ENCODE peak calls at places on chromosomes 3 and 15, in eight cellular contexts. One of them, this sample, is unnamed.

GRCh38 chr3:72080101-72080500 is 295.2 kb upstream of the PROK2 start:
- DNase-seq in psoas muscle: no peak
- DNase-seq in choroid plexus epithelial cell: no peak
- DNase-seq in transverse colon: no peak
- DNase-seq in ascending aorta: no peak
- DNase-seq in SJSA1: no peak
- DNase-seq in astrocyte: no peak
- DNase-seq in fibroblast of lung: no peak
- DNase-seq in this sample: no peak

GRCh38 chr3:22016197-22016596 is 265.2 kb upstream of the ZNF385D start:
- DNase-seq in ascending aorta: no peak
- DNase-seq in astrocyte: no peak
- DNase-seq in choroid plexus epithelial cell: no peak
- DNase-seq in SJSA1: no peak
- DNase-seq in transverse colon: no peak
- DNase-seq in fibroblast of lung: no peak
- DNase-seq in psoas muscle: no peak
- DNase-seq in this sample: no peak

GRCh38 chr3:16693820-16694219 is 88.6 kb upstream of the DAZL start:
- DNase-seq in transverse colon: no peak
- DNase-seq in SJSA1: no peak
- DNase-seq in choroid plexus epithelial cell: no peak
- DNase-seq in astrocyte: no peak
- DNase-seq in ascending aorta: no peak
- DNase-seq in psoas muscle: no peak
- DNase-seq in fibroblast of lung: no peak
- DNase-seq in this sample: no peak

GRCh38 chr3:4841783-4842440 is 137.3 kb upstream of the BHLHE40 start:
- DNase-seq in ascending aorta: no peak
- DNase-seq in SJSA1: peak; percentile 85
- DNase-seq in transverse colon: no peak
- DNase-seq in psoas muscle: no peak
- DNase-seq in choroid plexus epithelial cell: peak; percentile 51
- DNase-seq in fibroblast of lung: peak; percentile 58
- DNase-seq in astrocyte: peak; percentile 47
- DNase-seq in this sample: peak; percentile 34

GRCh38 chr15:53974813-53975212 is 3.4 kb upstream of the UNC13C start:
- DNase-seq in choroid plexus epithelial cell: no peak
- DNase-seq in ascending aorta: no peak
- DNase-seq in transverse colon: no peak
- DNase-seq in psoas muscle: no peak
- DNase-seq in SJSA1: no peak
- DNase-seq in fibroblast of lung: no peak
- DNase-seq in astrocyte: no peak
- DNase-seq in this sample: no peak

GRCh38 chr3:76502076-76502475 is 537.8 kb upstream of the ROBO2 start:
- DNase-seq in transverse colon: no peak
- DNase-seq in SJSA1: no peak
- DNase-seq in astrocyte: no peak
- DNase-seq in ascending aorta: no peak
- DNase-seq in fibroblast of lung: no peak
- DNase-seq in choroid plexus epithelial cell: no peak
- DNase-seq in psoas muscle: no peak
- DNase-seq in this sample: no peak

GRCh38 chr15:52795464-52796227 is 5.5 kb upstream of the ONECUT1 start:
- DNase-seq in psoas muscle: no peak
- DNase-seq in SJSA1: no peak
- DNase-seq in choroid plexus epithelial cell: no peak
- DNase-seq in ascending aorta: no peak
- DNase-seq in transverse colon: no peak
- DNase-seq in astrocyte: no peak
- DNase-seq in fibroblast of lung: no peak
- DNase-seq in this sample: no peak

GRCh38 chr15:69812881-69813280 is 284.8 kb downstream of the TLE3 start:
- DNase-seq in psoas muscle: no peak
- DNase-seq in ascending aorta: no peak
- DNase-seq in fibroblast of lung: no peak
- DNase-seq in SJSA1: no peak
- DNase-seq in choroid plexus epithelial cell: no peak
- DNase-seq in transverse colon: peak; percentile 14
- DNase-seq in astrocyte: no peak
- DNase-seq in this sample: no peak

GRCh38 chr3:194330160-194330559 is 21.0 kb downstream of the CPN2 start:
- DNase-seq in fibroblast of lung: no peak
- DNase-seq in SJSA1: no peak
- DNase-seq in psoas muscle: no peak
- DNase-seq in choroid plexus epithelial cell: no peak
- DNase-seq in ascending aorta: no peak
- DNase-seq in transverse colon: no peak
- DNase-seq in astrocyte: no peak
- DNase-seq in this sample: no peak

GRCh38 chr3:150247456-150247855 is 160.6 kb upstream of the TSC22D2 start:
- DNase-seq in transverse colon: no peak
- DNase-seq in fibroblast of lung: no peak
- DNase-seq in psoas muscle: no peak
- DNase-seq in SJSA1: no peak
- DNase-seq in astrocyte: no peak
- DNase-seq in ascending aorta: no peak
- DNase-seq in choroid plexus epithelial cell: no peak
- DNase-seq in this sample: no peak

GRCh38 chr3:137259709-137260108 is 301.9 kb downstream of the IL20RB start:
- DNase-seq in ascending aorta: no peak
- DNase-seq in choroid plexus epithelial cell: no peak
- DNase-seq in transverse colon: no peak
- DNase-seq in astrocyte: no peak
- DNase-seq in fibroblast of lung: no peak
- DNase-seq in SJSA1: no peak
- DNase-seq in psoas muscle: no peak
- DNase-seq in this sample: no peak

GRCh38 chr3:155983834-155984474 is 113.5 kb downstream of the GMPS start:
- DNase-seq in fibroblast of lung: peak; percentile 20
- DNase-seq in choroid plexus epithelial cell: peak; percentile 31
- DNase-seq in astrocyte: no peak
- DNase-seq in psoas muscle: no peak
- DNase-seq in ascending aorta: no peak
- DNase-seq in SJSA1: no peak
- DNase-seq in transverse colon: no peak
- DNase-seq in this sample: no peak

GRCh38 chr15:75672646-75673425 is 25.1 kb downstream of the SNX33 start:
- DNase-seq in astrocyte: peak; percentile 80
- DNase-seq in transverse colon: no peak
- DNase-seq in choroid plexus epithelial cell: peak; percentile 85
- DNase-seq in psoas muscle: no peak
- DNase-seq in ascending aorta: peak; percentile 85
- DNase-seq in SJSA1: peak; percentile 82
- DNase-seq in fibroblast of lung: peak; percentile 87
- DNase-seq in this sample: no peak

GRCh38 chr3:48561045-48561736 is 2.4 kb downstream of the UCN2 start:
- DNase-seq in choroid plexus epithelial cell: peak; percentile 81
- DNase-seq in fibroblast of lung: peak; percentile 63
- DNase-seq in SJSA1: peak; percentile 77
- DNase-seq in ascending aorta: peak; percentile 86
- DNase-seq in psoas muscle: peak; percentile 57
- DNase-seq in astrocyte: peak; percentile 39
- DNase-seq in transverse colon: peak; percentile 61
- DNase-seq in this sample: no peak

GRCh38 chr3:6717026-6717943 is 143.6 kb upstream of the GRM7 start:
- DNase-seq in transverse colon: no peak
- DNase-seq in psoas muscle: no peak
- DNase-seq in choroid plexus epithelial cell: no peak
- DNase-seq in fibroblast of lung: no peak
- DNase-seq in astrocyte: no peak
- DNase-seq in SJSA1: no peak
- DNase-seq in ascending aorta: no peak
- DNase-seq in this sample: no peak

DNA sequence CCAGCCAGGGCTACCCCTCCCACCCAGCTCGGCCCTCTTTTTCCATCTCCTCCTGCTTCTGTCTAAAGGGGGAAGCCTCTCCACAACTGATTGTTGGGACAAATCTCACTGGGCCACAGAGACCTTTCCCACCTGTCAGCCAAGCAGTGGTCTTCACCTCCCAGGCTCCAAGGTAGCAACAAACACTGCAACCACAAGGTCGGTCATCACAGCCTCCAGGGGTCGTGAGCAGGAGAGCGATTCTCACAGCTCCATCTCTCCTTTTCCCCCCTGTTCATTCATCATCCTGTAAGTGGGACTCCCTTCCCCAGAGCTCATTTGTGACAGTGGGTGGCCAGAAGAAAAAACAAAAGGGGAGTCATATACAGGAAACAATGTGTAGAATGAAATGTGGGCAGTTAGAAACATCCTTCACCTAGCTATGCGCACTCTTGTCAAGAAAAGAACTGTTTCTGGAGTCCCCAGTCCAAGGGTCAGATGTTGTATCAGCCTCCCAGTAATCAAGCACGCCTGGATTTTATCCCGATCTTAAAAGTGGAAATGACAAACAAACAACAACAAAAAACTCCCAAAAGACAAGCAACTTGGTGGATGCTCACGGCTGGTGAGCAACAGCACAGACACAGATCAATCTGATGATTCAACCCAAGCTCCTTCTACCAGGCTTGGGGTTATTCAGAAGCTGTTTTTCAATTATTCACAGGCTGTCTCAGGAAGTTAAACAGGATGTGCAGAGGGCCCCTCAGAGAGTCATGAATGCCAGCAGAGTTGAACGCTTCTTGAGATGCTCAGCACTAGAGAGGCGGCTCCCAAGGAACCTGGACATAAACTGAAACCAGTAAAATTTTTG is 22.4 kb downstream of the LYZL4 start:
- DNase-seq in SJSA1: no peak
- DNase-seq in fibroblast of lung: no peak
- DNase-seq in psoas muscle: no peak
- DNase-seq in astrocyte: no peak
- DNase-seq in ascending aorta: no peak
- DNase-seq in transverse colon: no peak
- DNase-seq in choroid plexus epithelial cell: peak; percentile 22
- DNase-seq in this sample: no peak
- H3K4me3 ChIP-seq in SJSA1: no peak overlapping the region
- H3K4me3 ChIP-seq in fibroblast of lung: no peak overlapping the region
- H3K4me3 ChIP-seq in psoas muscle: no peak overlapping the region
- H3K4me3 ChIP-seq in astrocyte: no peak overlapping the region
- H3K4me3 ChIP-seq in ascending aorta: no peak overlapping the region
- H3K4me3 ChIP-seq in transverse colon: no peak overlapping the region
- H3K4me3 ChIP-seq in choroid plexus epithelial cell: no peak overlapping the region
- H3K4me3 ChIP-seq in this sample: no peak overlapping the region

DNA sequence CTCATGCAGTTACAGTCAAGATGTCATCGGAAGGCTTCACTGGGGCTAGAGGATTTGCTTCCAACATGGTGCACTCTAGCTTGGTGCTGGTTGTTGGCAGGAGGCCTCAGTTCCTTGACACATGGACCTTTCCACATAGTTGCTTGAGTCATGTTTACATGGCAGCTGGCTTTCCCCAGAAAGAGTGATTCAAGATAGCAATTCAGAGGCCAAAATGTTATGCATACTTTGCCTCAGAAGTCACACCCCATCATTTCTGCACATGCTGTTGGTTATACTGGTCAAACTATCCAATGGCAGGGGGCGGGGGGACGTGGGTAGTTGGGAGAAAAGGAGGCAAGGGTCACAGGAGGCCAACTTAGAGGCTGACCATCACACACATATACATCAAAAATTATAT is 58.7 kb downstream of the FOXB1 start:
- DNase-seq in psoas muscle: no peak
- DNase-seq in transverse colon: no peak
- DNase-seq in SJSA1: no peak
- DNase-seq in ascending aorta: no peak
- DNase-seq in astrocyte: peak; percentile 36
- DNase-seq in fibroblast of lung: peak; percentile 55
- DNase-seq in choroid plexus epithelial cell: peak; percentile 46
- DNase-seq in this sample: peak; percentile 62
- H3K4me3 ChIP-seq in psoas muscle: no peak overlapping the region
- H3K4me3 ChIP-seq in transverse colon: no peak overlapping the region
- H3K4me3 ChIP-seq in SJSA1: no peak overlapping the region
- H3K4me3 ChIP-seq in ascending aorta: no peak overlapping the region
- H3K4me3 ChIP-seq in astrocyte: no peak overlapping the region
- H3K4me3 ChIP-seq in fibroblast of lung: no peak overlapping the region
- H3K4me3 ChIP-seq in choroid plexus epithelial cell: no peak overlapping the region
- H3K4me3 ChIP-seq in this sample: no peak overlapping the region

GRCh38 chr3:11964553-11964952 is 39.6 kb upstream of the SYN2 start:
- DNase-seq in choroid plexus epithelial cell: no peak
- DNase-seq in transverse colon: no peak
- DNase-seq in astrocyte: no peak
- DNase-seq in SJSA1: no peak
- DNase-seq in fibroblast of lung: no peak
- DNase-seq in psoas muscle: no peak
- DNase-seq in ascending aorta: no peak
- DNase-seq in this sample: no peak
- H3K4me3 ChIP-seq in choroid plexus epithelial cell: no peak overlapping the region
- H3K4me3 ChIP-seq in transverse colon: no peak overlapping the region
- H3K4me3 ChIP-seq in astrocyte: no peak overlapping the region
- H3K4me3 ChIP-seq in SJSA1: no peak overlapping the region
- H3K4me3 ChIP-seq in fibroblast of lung: no peak overlapping the region
- H3K4me3 ChIP-seq in psoas muscle: no peak overlapping the region
- H3K4me3 ChIP-seq in ascending aorta: no peak overlapping the region
- H3K4me3 ChIP-seq in this sample: no peak overlapping the region

GRCh38 chr3:57973715-57974477 is 34.3 kb upstream of the FLNB start:
- DNase-seq in choroid plexus epithelial cell: no peak
- DNase-seq in transverse colon: no peak
- DNase-seq in ascending aorta: no peak
- DNase-seq in psoas muscle: no peak
- DNase-seq in fibroblast of lung: no peak
- DNase-seq in SJSA1: no peak
- DNase-seq in astrocyte: no peak
- DNase-seq in this sample: no peak

GRCh38 chr3:57972421-57973111 is 35.7 kb upstream of the FLNB start:
- DNase-seq in psoas muscle: no peak
- DNase-seq in fibroblast of lung: no peak
- DNase-seq in choroid plexus epithelial cell: no peak
- DNase-seq in ascending aorta: no peak
- DNase-seq in astrocyte: no peak
- DNase-seq in transverse colon: peak; percentile 87
- DNase-seq in SJSA1: no peak
- DNase-seq in this sample: peak; percentile 75

GRCh38 chr3:57968499-57968898 is 39.7 kb upstream of the FLNB start:
- DNase-seq in SJSA1: no peak
- DNase-seq in transverse colon: no peak
- DNase-seq in astrocyte: no peak
- DNase-seq in fibroblast of lung: no peak
- DNase-seq in ascending aorta: no peak
- DNase-seq in psoas muscle: no peak
- DNase-seq in choroid plexus epithelial cell: no peak
- DNase-seq in this sample: no peak

GRCh38 chr3:57974796-57975388 is 33.3 kb upstream of the FLNB start:
- DNase-seq in choroid plexus epithelial cell: peak; percentile 78
- DNase-seq in transverse colon: no peak
- DNase-seq in fibroblast of lung: peak; percentile 99
- DNase-seq in SJSA1: peak; percentile 91
- DNase-seq in psoas muscle: no peak
- DNase-seq in ascending aorta: no peak
- DNase-seq in astrocyte: peak; percentile 98
- DNase-seq in this sample: peak; percentile 91

DNA sequence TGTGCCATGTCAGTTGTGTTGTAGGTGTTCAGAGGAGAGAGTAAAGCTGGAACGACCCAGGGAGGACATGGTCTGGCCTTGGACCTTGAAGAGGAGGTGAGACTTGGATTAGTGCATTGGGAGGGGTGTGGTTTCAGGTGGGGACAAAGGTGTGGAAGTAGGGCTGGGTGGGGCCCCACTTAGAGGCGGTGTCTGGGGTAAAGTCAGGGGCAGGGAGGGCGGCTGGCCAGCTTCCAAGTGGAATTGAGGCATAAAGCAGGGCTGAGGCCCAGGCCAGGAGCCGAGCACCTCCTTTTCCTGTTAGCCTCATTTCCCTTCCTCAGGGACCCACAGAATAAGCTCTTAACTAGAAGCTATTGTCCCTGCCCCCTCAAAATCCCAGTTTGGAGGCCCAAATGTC is 36.2 kb upstream of the FLNB start:
- DNase-seq in astrocyte: no peak
- DNase-seq in transverse colon: peak; percentile 97
- DNase-seq in ascending aorta: no peak
- DNase-seq in fibroblast of lung: no peak
- DNase-seq in psoas muscle: no peak
- DNase-seq in SJSA1: no peak
- DNase-seq in choroid plexus epithelial cell: no peak
- DNase-seq in this sample: peak; percentile 44
- H3K4me3 ChIP-seq in astrocyte: no peak overlapping the region
- H3K4me3 ChIP-seq in transverse colon: no peak overlapping the region
- H3K4me3 ChIP-seq in ascending aorta: no peak overlapping the region
- H3K4me3 ChIP-seq in fibroblast of lung: no peak overlapping the region
- H3K4me3 ChIP-seq in psoas muscle: no peak overlapping the region
- H3K4me3 ChIP-seq in SJSA1: no peak overlapping the region
- H3K4me3 ChIP-seq in choroid plexus epithelial cell: no peak overlapping the region
- H3K4me3 ChIP-seq in this sample: no peak overlapping the region